ENCODE peak calls at places on chromosomes 11 and 22, in four cellular contexts. J is upper lobe of left lung, A is A549, I is HCT116. W is an unnamed sample.

GRCh38 chr11:94400839-94401772 is at the start of gene GPR83:
- DNase-seq in I (no peak), A (no peak), J (no peak), W (no peak)

GRCh38 chr22:41943661-41944209 is 3.2 kb downstream of the CENPM start:
- DNase-seq in J (no peak), A (no peak), I (no peak), W (no peak)

GRCh38 chr11:91489989-91490388 is 734.6 kb upstream of the FAT3 start:
- DNase-seq in I (no peak), A (no peak), J (no peak), W (no peak)

GRCh38 chr11:121466063-121466794 is 13.5 kb upstream of the SORL1-AS1 start:
- DNase-seq in I (peak; percentile 93), J (peak; percentile 93), A (peak; percentile 86), W (peak; percentile 56)

GRCh38 chr22:47032956-47033647 is 270.7 kb downstream of the TBC1D22A start:
- DNase-seq in A (no peak), I (no peak), J (peak; percentile 72), W (no peak)

GRCh38 chr22:23520875-23521441 is 59.1 kb downstream of the IGLL1 start:
- DNase-seq in A (peak; percentile 15), J (no peak), I (no peak), W (peak; percentile 52)

GRCh38 chr11:44010789-44011251 is 37.0 kb upstream of the ACCSL start:
- DNase-seq in J (no peak), A (no peak), I (no peak), W (no peak)

GRCh38 chr22:19518568-19519030 is 5.6 kb downstream of the CLDN5 start:
- DNase-seq in I (no peak), J (no peak), A (no peak), W (no peak)

GRCh38 chr11:65672180-65672860 is 9.6 kb upstream of the RELA start:
- DNase-seq in A (no peak), I (no peak), J (no peak), W (no peak)

GRCh38 chr11:19767691-19768151 is 55.1 kb downstream of the NAV2 start:
- DNase-seq in J (no peak), A (no peak), I (no peak), W (no peak)

GRCh38 chr11:15199693-15200092 is 85.0 kb downstream of the INSC start:
- DNase-seq in I (no peak), A (no peak), J (no peak), W (no peak)

GRCh38 chr22:29912605-29913398 is 29.8 kb downstream of the MTMR3 start:
- DNase-seq in A (no peak), I (no peak), J (no peak), W (no peak)

GRCh38 chr11:67507242-67507890 is 596 bp downstream of the CDK2AP2 start:
- DNase-seq in J (peak; percentile 78), A (peak; percentile 54), I (peak; percentile 74), W (no peak)

GRCh38 chr11:24509114-24509513 is 12.3 kb downstream of the LUZP2 start:
- DNase-seq in A (no peak), J (no peak), I (no peak), W (no peak)

GRCh38 chr22:24952837-24953293 is 349 bp downstream of the KIAA1671 start:
- DNase-seq in A (peak; percentile 73), I (peak; percentile 31), J (peak; percentile 73), W (no peak)

GRCh38 chr22:22787805-22788459 is 99.7 kb upstream of the IGLL5 start:
- DNase-seq in I (peak; percentile 44), J (peak; percentile 53), A (peak; percentile 39), W (no peak)

GRCh38 chr11:128865490-128865889 is 1.6 kb downstream of the KCNJ1 start:
- DNase-seq in J (no peak), I (no peak), A (no peak), W (no peak)

GRCh38 chr11:6629892-6630631 is 10.8 kb upstream of the TPP1 start:
- DNase-seq in J (no peak), I (no peak), A (no peak), W (no peak)

GRCh38 chr11:19398772-19399542 is 158.2 kb upstream of the E2F8 start:
- DNase-seq in I (no peak), A (no peak), J (no peak), W (no peak)

GRCh38 chr22:33823552-33823951 is 96.7 kb downstream of the LARGE1 start:
- DNase-seq in A (no peak), I (no peak), J (no peak), W (no peak)

GRCh38 chr22:41092023-41092817 is at the start of gene EP300:
- DNase-seq in A (peak; percentile 73), J (peak; percentile 91), I (peak; percentile 40), W (peak; percentile 65)

GRCh38 chr22:20803696-20804324 is 29.9 kb downstream of the SERPIND1 start:
- DNase-seq in I (peak; percentile 3), A (peak; percentile 22), J (no peak), W (no peak)

GRCh38 chr11:111735262-111736116 is 30.7 kb downstream of the PPP2R1B start:
- DNase-seq in J (peak; percentile 58), A (no peak), I (no peak), W (peak; percentile 58)

GRCh38 chr11:65571420-65571819 is 918 bp upstream of the FAM89B start:
- DNase-seq in A (no peak), I (no peak), J (no peak), W (no peak)

DNA sequence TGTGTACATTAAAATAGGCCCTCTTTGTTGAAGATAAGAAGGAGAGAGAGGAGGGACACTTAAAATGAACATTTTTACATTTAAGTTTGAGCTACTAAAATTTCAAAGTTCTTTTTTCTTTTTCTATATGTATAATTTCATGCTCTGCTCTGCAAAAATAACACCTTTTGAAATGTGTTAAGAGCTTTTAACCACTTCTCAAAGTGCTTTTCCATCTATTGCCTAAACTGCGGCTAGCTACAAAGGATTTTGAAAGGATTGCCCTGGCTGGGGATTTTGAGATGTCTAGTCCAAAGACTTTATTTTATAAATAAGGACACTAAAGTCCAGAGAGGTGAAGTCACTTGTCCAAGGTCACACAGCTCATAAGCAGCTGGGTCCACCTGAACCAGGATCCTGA is 138.5 kb downstream of the CCDC81 start:
- DNase-seq in I (no peak), A (no peak), J (no peak), W (no peak)
- H3K27ac ChIP-seq in I (no peak overlapping the region), A (no peak overlapping the region), J (no peak overlapping the region), W (no peak overlapping the region)

GRCh38 chr22:17941501-17942406 is 82.6 kb downstream of the MICAL3 start:
- DNase-seq in A (no peak), I (no peak), J (no peak), W (no peak)
- H3K27ac ChIP-seq in A (no peak overlapping the region), I (no peak overlapping the region), J (no peak overlapping the region), W (no peak overlapping the region)

GRCh38 chr22:42967005-42967404 is 47.9 kb downstream of the PACSIN2 start:
- DNase-seq in I (no peak), A (no peak), J (no peak), W (no peak)
- H3K27ac ChIP-seq in I (no peak overlapping the region), A (no peak overlapping the region), J (peak overlapping the region; percentile 19), W (no peak overlapping the region)

DNA sequence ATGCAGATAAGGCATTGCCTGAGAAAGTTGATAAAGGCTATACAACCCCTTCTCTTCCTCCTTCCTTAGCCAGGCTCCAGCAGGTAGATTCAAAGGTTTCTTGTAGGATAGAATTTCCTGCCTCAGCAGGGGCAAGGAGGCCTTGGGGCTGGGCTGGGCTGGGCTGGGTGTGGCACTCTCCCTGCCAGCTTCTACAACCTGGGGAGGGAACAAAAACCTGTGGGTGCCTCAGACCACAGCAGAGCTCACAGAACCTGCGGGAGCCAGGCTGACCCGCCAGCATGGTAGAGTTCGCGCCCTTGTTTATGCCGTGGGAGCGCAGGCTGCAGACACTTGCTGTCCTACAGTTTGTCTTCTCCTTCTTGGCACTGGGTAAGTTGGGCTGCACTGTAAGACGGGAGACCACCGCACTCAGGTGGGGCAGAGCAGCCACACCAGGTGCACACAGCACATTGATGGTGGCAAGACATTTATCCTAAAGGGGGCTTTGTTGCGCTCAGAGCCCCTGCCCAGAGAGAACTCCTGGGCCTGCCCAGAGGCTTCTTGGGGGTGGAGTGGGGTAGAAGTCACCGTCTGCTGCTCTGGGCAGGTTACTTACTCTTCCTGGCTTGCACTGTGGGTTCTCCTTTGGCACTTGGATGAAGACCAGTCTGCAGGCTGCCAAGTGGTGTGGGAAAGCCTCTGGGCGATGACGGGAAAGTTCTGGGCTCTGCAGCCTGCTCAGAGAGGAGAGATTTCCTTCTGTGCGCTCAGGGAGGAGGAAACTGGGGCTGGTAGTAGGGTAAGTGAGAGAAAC is at the start of gene MOGAT2:
- DNase-seq in J (no peak), I (no peak), A (no peak), W (no peak)
- H3K27ac ChIP-seq in J (no peak within 1 kb of the TSS), I (no peak within 1 kb of the TSS), A (no peak within 1 kb of the TSS), W (no peak within 1 kb of the TSS)

W was measured in caudate nucleus.